ENCODE peak calls at places on chromosomes 7 and 10, in seven cellular contexts. One of them, this sample, is unnamed.
A peak's percentile ranks its signal among the peaks of the same experiment; 100 is the strongest.

GRCh38 chr10:11742009-11742778 is at the start of gene ECHDC3:
- DNase-seq in SK-N-SH: peak; percentile 95
- DNase-seq in OCI-LY7: no peak
- DNase-seq in neural progenitor cell: peak; percentile 62
- DNase-seq in PC-3: no peak
- DNase-seq in HCT116: no peak
- DNase-seq in MM.1S: peak; percentile 24
- DNase-seq in this sample: peak; percentile 42

GRCh38 chr10:110226926-110227641 is 19.7 kb downstream of the MXI1 start:
- DNase-seq in SK-N-SH: no peak
- DNase-seq in OCI-LY7: no peak
- DNase-seq in neural progenitor cell: peak; percentile 64
- DNase-seq in PC-3: no peak
- DNase-seq in HCT116: peak; percentile 49
- DNase-seq in MM.1S: no peak
- DNase-seq in this sample: peak; percentile 70

GRCh38 chr7:141072548-141073172 is 1.2 kb upstream of the TMEM178B start:
- DNase-seq in SK-N-SH: peak; percentile 84
- DNase-seq in OCI-LY7: no peak
- DNase-seq in neural progenitor cell: peak; percentile 75
- DNase-seq in PC-3: peak; percentile 63
- DNase-seq in HCT116: no peak
- DNase-seq in MM.1S: peak; percentile 96
- DNase-seq in this sample: peak; percentile 50

GRCh38 chr10:44990965-44991364 is 9.8 kb upstream of the ZNF22 start:
- DNase-seq in SK-N-SH: no peak
- DNase-seq in OCI-LY7: no peak
- DNase-seq in neural progenitor cell: no peak
- DNase-seq in PC-3: no peak
- DNase-seq in HCT116: no peak
- DNase-seq in MM.1S: no peak
- DNase-seq in this sample: no peak

GRCh38 chr10:124329368-124329767 is 89.4 kb downstream of the OAT start:
- DNase-seq in SK-N-SH: no peak
- DNase-seq in OCI-LY7: no peak
- DNase-seq in neural progenitor cell: no peak
- DNase-seq in PC-3: no peak
- DNase-seq in HCT116: no peak
- DNase-seq in MM.1S: no peak
- DNase-seq in this sample: no peak

GRCh38 chr10:99788598-99789259 is 6.3 kb downstream of the ABCC2 start:
- DNase-seq in SK-N-SH: no peak
- DNase-seq in OCI-LY7: no peak
- DNase-seq in neural progenitor cell: no peak
- DNase-seq in PC-3: no peak
- DNase-seq in HCT116: no peak
- DNase-seq in MM.1S: no peak
- DNase-seq in this sample: peak; percentile 63

GRCh38 chr7:46651070-46651469 is 730.0 kb upstream of the IGFBP3 start:
- DNase-seq in SK-N-SH: no peak
- DNase-seq in OCI-LY7: no peak
- DNase-seq in neural progenitor cell: no peak
- DNase-seq in PC-3: peak; percentile 91
- DNase-seq in HCT116: peak; percentile 89
- DNase-seq in MM.1S: no peak
- DNase-seq in this sample: peak; percentile 81

GRCh38 chr10:69912584-69912983 is 110.9 kb downstream of the COL13A1 start:
- DNase-seq in SK-N-SH: no peak
- DNase-seq in OCI-LY7: no peak
- DNase-seq in neural progenitor cell: no peak
- DNase-seq in PC-3: no peak
- DNase-seq in HCT116: no peak
- DNase-seq in MM.1S: no peak
- DNase-seq in this sample: peak; percentile 44

GRCh38 chr7:23618241-23618640 is 21.1 kb downstream of the CCDC126 start:
- DNase-seq in SK-N-SH: no peak
- DNase-seq in OCI-LY7: no peak
- DNase-seq in neural progenitor cell: no peak
- DNase-seq in PC-3: peak; percentile 22
- DNase-seq in HCT116: no peak
- DNase-seq in MM.1S: no peak
- DNase-seq in this sample: no peak

GRCh38 chr7:115864082-115864481 is 166.5 kb downstream of the TFEC start:
- DNase-seq in SK-N-SH: no peak
- DNase-seq in OCI-LY7: no peak
- DNase-seq in neural progenitor cell: no peak
- DNase-seq in PC-3: no peak
- DNase-seq in HCT116: no peak
- DNase-seq in MM.1S: no peak
- DNase-seq in this sample: no peak

GRCh38 chr10:124296121-124296812 is 122.5 kb downstream of the OAT start:
- DNase-seq in SK-N-SH: peak; percentile 53
- DNase-seq in OCI-LY7: no peak
- DNase-seq in neural progenitor cell: no peak
- DNase-seq in PC-3: no peak
- DNase-seq in HCT116: no peak
- DNase-seq in MM.1S: no peak
- DNase-seq in this sample: peak; percentile 37

GRCh38 chr10:35667971-35668370 is 25.9 kb upstream of the FZD8 start:
- DNase-seq in SK-N-SH: peak; percentile 13
- DNase-seq in OCI-LY7: no peak
- DNase-seq in neural progenitor cell: no peak
- DNase-seq in PC-3: no peak
- DNase-seq in HCT116: no peak
- DNase-seq in MM.1S: no peak
- DNase-seq in this sample: no peak

GRCh38 chr7:132049462-132050304 is 493.3 kb upstream of the PODXL start:
- DNase-seq in SK-N-SH: no peak
- DNase-seq in OCI-LY7: peak; percentile 28
- DNase-seq in neural progenitor cell: peak; percentile 69
- DNase-seq in PC-3: peak; percentile 58
- DNase-seq in HCT116: peak; percentile 16
- DNase-seq in MM.1S: peak; percentile 34
- DNase-seq in this sample: peak; percentile 44

GRCh38 chr10:121596668-121597503 is 1.4 kb downstream of the FGFR2 start:
- DNase-seq in SK-N-SH: no peak
- DNase-seq in OCI-LY7: no peak
- DNase-seq in neural progenitor cell: peak; percentile 91
- DNase-seq in PC-3: no peak
- DNase-seq in HCT116: no peak
- DNase-seq in MM.1S: no peak
- DNase-seq in this sample: peak; percentile 85

GRCh38 chr10:66151346-66151745 is 774.5 kb upstream of the LRRTM3 start:
- DNase-seq in SK-N-SH: no peak
- DNase-seq in OCI-LY7: no peak
- DNase-seq in neural progenitor cell: no peak
- DNase-seq in PC-3: peak; percentile 62
- DNase-seq in HCT116: no peak
- DNase-seq in MM.1S: no peak
- DNase-seq in this sample: no peak

GRCh38 chr10:84944187-84944586 is 615.8 kb downstream of the CCSER2 start:
- DNase-seq in SK-N-SH: no peak
- DNase-seq in OCI-LY7: peak; percentile 4
- DNase-seq in neural progenitor cell: no peak
- DNase-seq in PC-3: no peak
- DNase-seq in HCT116: no peak
- DNase-seq in MM.1S: peak; percentile 35
- DNase-seq in this sample: no peak

GRCh38 chr10:27391325-27391724 is 112.8 kb upstream of the RAB18 start:
- DNase-seq in SK-N-SH: no peak
- DNase-seq in OCI-LY7: no peak
- DNase-seq in neural progenitor cell: no peak
- DNase-seq in PC-3: peak; percentile 81
- DNase-seq in HCT116: no peak
- DNase-seq in MM.1S: no peak
- DNase-seq in this sample: no peak

GRCh38 chr7:69115788-69116187 is 482.5 kb upstream of the AUTS2 start:
- DNase-seq in SK-N-SH: no peak
- DNase-seq in OCI-LY7: no peak
- DNase-seq in neural progenitor cell: peak; percentile 36
- DNase-seq in PC-3: no peak
- DNase-seq in HCT116: no peak
- DNase-seq in MM.1S: no peak
- DNase-seq in this sample: no peak

GRCh38 chr10:103096130-103096529 is 96.9 kb downstream of the NT5C2 start:
- DNase-seq in SK-N-SH: no peak
- DNase-seq in OCI-LY7: peak; percentile 45
- DNase-seq in neural progenitor cell: no peak
- DNase-seq in PC-3: peak; percentile 14
- DNase-seq in HCT116: no peak
- DNase-seq in MM.1S: no peak
- DNase-seq in this sample: no peak

DNA sequence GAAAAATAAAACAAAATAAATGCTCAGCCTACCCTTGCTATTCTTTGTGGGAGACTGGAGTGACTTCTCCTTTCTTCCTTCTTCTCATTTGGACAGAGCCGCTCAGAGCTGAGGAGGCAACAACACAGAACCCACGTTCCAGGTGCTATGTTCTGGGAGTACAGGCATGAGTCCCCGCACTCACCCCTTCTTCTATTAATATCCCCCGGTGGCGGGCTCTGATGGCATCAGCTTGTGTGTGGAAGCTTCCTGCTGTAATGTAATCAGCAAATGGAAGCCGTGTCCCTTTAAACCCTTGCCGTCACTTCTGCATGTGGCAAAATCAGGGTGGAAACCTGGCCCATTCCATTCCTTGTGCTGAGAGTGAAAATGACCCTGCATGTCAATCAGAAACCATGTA is 116.9 kb upstream of the ADARB2 start:
- DNase-seq in SK-N-SH: no peak
- DNase-seq in OCI-LY7: no peak
- DNase-seq in neural progenitor cell: no peak
- DNase-seq in PC-3: no peak
- DNase-seq in HCT116: no peak
- DNase-seq in MM.1S: no peak
- DNase-seq in this sample: no peak
- H3K9me3 ChIP-seq in SK-N-SH: peaks cover 4% of the 10 kb centered on the region
- H3K9me3 ChIP-seq in OCI-LY7: no peaks in the 10 kb centered on the region
- H3K9me3 ChIP-seq in neural progenitor cell: no peaks in the 10 kb centered on the region
- H3K9me3 ChIP-seq in PC-3: no peaks in the 10 kb centered on the region
- H3K9me3 ChIP-seq in HCT116: peaks cover 18% of the 10 kb centered on the region
- H3K9me3 ChIP-seq in MM.1S: no peaks in the 10 kb centered on the region
- H3K9me3 ChIP-seq in this sample: no peaks in the 10 kb centered on the region

GRCh38 chr7:30921540-30921930 is 9.9 kb downstream of the AQP1 start:
- DNase-seq in SK-N-SH: peak; percentile 31
- DNase-seq in OCI-LY7: no peak
- DNase-seq in neural progenitor cell: no peak
- DNase-seq in PC-3: no peak
- DNase-seq in HCT116: no peak
- DNase-seq in MM.1S: no peak
- DNase-seq in this sample: no peak

GRCh38 chr7:30918676-30919075 is 7.0 kb downstream of the AQP1 start:
- DNase-seq in SK-N-SH: no peak
- DNase-seq in OCI-LY7: no peak
- DNase-seq in neural progenitor cell: no peak
- DNase-seq in PC-3: no peak
- DNase-seq in HCT116: no peak
- DNase-seq in MM.1S: no peak
- DNase-seq in this sample: no peak

GRCh38 chr7:30921951-30922401 is 10.3 kb downstream of the AQP1 start:
- DNase-seq in SK-N-SH: no peak
- DNase-seq in OCI-LY7: no peak
- DNase-seq in neural progenitor cell: no peak
- DNase-seq in PC-3: no peak
- DNase-seq in HCT116: no peak
- DNase-seq in MM.1S: no peak
- DNase-seq in this sample: no peak

GRCh38 chr7:30920584-30921539 is 9.2 kb downstream of the AQP1 start:
- DNase-seq in SK-N-SH: peak; percentile 14
- DNase-seq in OCI-LY7: no peak
- DNase-seq in neural progenitor cell: no peak
- DNase-seq in PC-3: peak; percentile 47
- DNase-seq in HCT116: no peak
- DNase-seq in MM.1S: no peak
- DNase-seq in this sample: peak; percentile 44

DNA sequence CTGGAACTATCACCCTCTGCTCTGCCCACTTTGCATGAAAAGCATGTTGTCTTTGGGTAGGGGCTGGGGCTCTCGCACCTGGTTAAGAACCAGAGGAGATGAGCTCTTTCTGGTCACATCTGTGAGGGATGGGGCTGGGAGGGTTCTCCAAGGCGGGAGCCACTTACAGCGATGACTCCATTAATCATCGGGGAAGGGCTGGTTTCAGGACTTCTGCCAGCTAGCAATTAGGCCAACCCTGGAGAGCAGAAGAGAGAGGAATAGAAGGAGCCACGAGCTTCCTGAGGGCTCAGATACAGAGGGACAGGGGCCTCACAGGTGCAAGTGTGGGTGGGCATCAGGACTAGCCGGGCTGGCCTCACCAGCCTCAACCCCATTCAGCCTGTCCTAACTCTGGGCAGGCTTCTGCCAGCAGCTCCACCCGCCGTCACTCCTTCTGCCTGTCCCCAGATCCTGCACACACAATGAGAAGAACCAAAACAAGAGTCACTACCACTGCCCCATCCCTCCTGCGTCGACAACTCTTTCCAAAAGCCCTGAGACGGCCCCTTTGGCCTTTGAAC is 8.4 kb downstream of the AQP1 start:
- DNase-seq in SK-N-SH: peak; percentile 17
- DNase-seq in OCI-LY7: no peak
- DNase-seq in neural progenitor cell: no peak
- DNase-seq in PC-3: peak; percentile 45
- DNase-seq in HCT116: no peak
- DNase-seq in MM.1S: no peak
- DNase-seq in this sample: no peak
- TF ChIP-seq EZH2phosphoT487 in SK-N-SH: no peak
- TF ChIP-seq EZH2phosphoT487 in OCI-LY7: no peak
- TF ChIP-seq EZH2phosphoT487 in neural progenitor cell: no peak
- TF ChIP-seq EZH2phosphoT487 in PC-3: no peak
- TF ChIP-seq EZH2phosphoT487 in HCT116: no peak
- TF ChIP-seq EZH2phosphoT487 in MM.1S: no peak
- TF ChIP-seq EZH2phosphoT487 in this sample: no peak

GRCh38 chr7:105876964-105877601 is 684 bp upstream of the ATXN7L1 start:
- DNase-seq in SK-N-SH: peak; percentile 71
- DNase-seq in OCI-LY7: no peak
- DNase-seq in neural progenitor cell: peak; percentile 81
- DNase-seq in PC-3: peak; percentile 77
- DNase-seq in HCT116: peak; percentile 4
- DNase-seq in MM.1S: no peak
- DNase-seq in this sample: peak; percentile 79
- TF ChIP-seq CTCF in SK-N-SH: peak; percentile 18
- TF ChIP-seq CTCF in OCI-LY7: no peak
- TF ChIP-seq CTCF in neural progenitor cell: no peak
- TF ChIP-seq CTCF in PC-3: peak; percentile 31
- TF ChIP-seq CTCF in HCT116: no peak
- TF ChIP-seq CTCF in MM.1S: no peak
- TF ChIP-seq CTCF in this sample: no peak

DNA sequence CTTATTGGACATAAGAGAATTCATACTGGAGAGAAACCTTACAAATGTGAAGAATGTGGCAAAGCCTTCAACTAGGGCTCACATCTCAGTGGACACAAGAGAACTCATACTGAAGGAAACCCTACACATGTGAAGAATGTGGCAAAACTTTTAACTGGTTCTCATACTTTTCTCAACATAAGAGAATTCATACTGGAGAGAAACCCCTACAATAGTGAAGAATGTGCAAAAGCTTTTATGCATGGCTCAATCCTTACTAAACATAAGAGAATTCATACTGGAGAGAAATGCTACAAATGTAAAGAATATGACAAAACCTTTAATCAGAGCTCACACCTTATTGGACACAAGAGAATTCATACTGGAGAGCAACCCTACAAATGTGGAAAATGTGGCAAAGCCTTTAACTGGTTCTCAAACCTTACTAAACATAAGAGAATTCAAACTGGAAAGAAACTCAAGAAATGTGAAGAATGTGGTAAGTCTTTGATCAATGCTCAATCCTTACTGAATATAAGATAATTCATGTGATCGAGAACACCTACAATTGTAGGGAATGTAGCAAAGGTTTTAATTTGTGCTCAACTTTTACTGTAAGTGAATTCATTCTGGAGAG is 121.8 kb upstream of the ZNF722 start:
- DNase-seq in SK-N-SH: no peak
- DNase-seq in OCI-LY7: no peak
- DNase-seq in neural progenitor cell: no peak
- DNase-seq in PC-3: no peak
- DNase-seq in HCT116: no peak
- DNase-seq in MM.1S: no peak
- DNase-seq in this sample: no peak
- H3K9me3 ChIP-seq in SK-N-SH: peaks cover 49% of the 10 kb centered on the region
- H3K9me3 ChIP-seq in OCI-LY7: peaks cover 20% of the 10 kb centered on the region
- H3K9me3 ChIP-seq in neural progenitor cell: peaks cover 76% of the 10 kb centered on the region
- H3K9me3 ChIP-seq in PC-3: peaks cover 53% of the 10 kb centered on the region
- H3K9me3 ChIP-seq in HCT116: peaks cover 29% of the 10 kb centered on the region
- H3K9me3 ChIP-seq in MM.1S: no peaks in the 10 kb centered on the region
- H3K9me3 ChIP-seq in this sample: peaks cover 12% of the 10 kb centered on the region